ENCODE peak calls at places on chromosomes 13 and 19, in eight cellular contexts. H, W, J, D, P, R, E and F are unnamed samples.

GRCh38 chr13:79614519-79614918 is 133.6 kb downstream of the NDFIP2 start:
- DNase-seq in D (no peak), H (no peak), P (no peak), R (no peak), W (no peak), E (no peak), J (no peak), F (no peak)

GRCh38 chr13:31699650-31700049 is 39.7 kb upstream of the RXFP2 start:
- DNase-seq in W (peak), D (no peak), E (no peak), H (no peak), J (no peak), R (no peak), P (no peak), F (peak)

GRCh38 chr13:28850226-28850625 is 30.1 kb downstream of the MTUS2 start:
- DNase-seq in D (no peak), W (no peak), E (no peak), P (no peak), R (no peak), J (no peak), H (no peak), F (no peak)

GRCh38 chr19:19315444-19315843 is 4.9 kb downstream of the SUGP1 start:
- DNase-seq in E (no peak), W (no peak), P (no peak), H (no peak), D (no peak), J (no peak), R (no peak), F (no peak)

GRCh38 chr13:106573279-106573831 is 5.4 kb upstream of the ARGLU1 start:
- DNase-seq in P (peak), D (peak), W (no peak), J (peak), R (no peak), E (no peak), H (no peak), F (no peak)

GRCh38 chr13:73307481-73307880 is 248.7 kb downstream of the KLF5 start:
- DNase-seq in W (no peak), D (peak), E (no peak), H (no peak), P (peak), J (peak), R (no peak), F (no peak)

GRCh38 chr13:46983881-46984280 is 87.0 kb upstream of the HTR2A start:
- DNase-seq in E (no peak), R (peak), W (no peak), P (peak), H (no peak), J (no peak), D (no peak), F (no peak)

GRCh38 chr19:49342291-49342721 is 7.1 kb downstream of the CD37 start:
- DNase-seq in W (no peak), E (peak), H (no peak), R (peak), P (no peak), J (no peak), D (no peak), F (no peak)

GRCh38 chr19:13164370-13165090 is 14.3 kb downstream of the IER2 start:
- DNase-seq in W (peak), E (no peak), R (peak), J (no peak), D (peak), P (peak), H (peak), F (peak)

GRCh38 chr19:6211632-6212402 is 68.0 kb downstream of the MLLT1 start:
- DNase-seq in P (no peak), D (no peak), J (no peak), E (peak), R (no peak), W (no peak), H (no peak), F (no peak)

GRCh38 chr19:13861392-13861713 is 15.6 kb upstream of the NANOS3 start:
- DNase-seq in D (peak), H (no peak), E (no peak), W (no peak), P (no peak), R (no peak), J (no peak), F (no peak)

GRCh38 chr19:888615-889385 is 4.2 kb downstream of the MED16 start:
- DNase-seq in E (no peak), D (no peak), R (peak), J (no peak), P (no peak), W (no peak), H (no peak), F (no peak)

GRCh38 chr13:33052446-33052845 is 36.2 kb downstream of the KL start:
- DNase-seq in E (no peak), H (no peak), J (no peak), R (no peak), D (peak), W (no peak), P (peak), F (no peak)

GRCh38 chr13:80339578-80339840 is 1.4 kb downstream of the SPRY2 start:
- DNase-seq in D (no peak), R (no peak), P (no peak), E (no peak), W (peak), H (no peak), J (no peak), F (peak)

GRCh38 chr13:24159921-24160324 is 597 bp upstream of the SPATA13 start:
- DNase-seq in J (no peak), E (peak), P (no peak), H (no peak), W (no peak), R (no peak), D (no peak), F (no peak)
- H3K4me3 ChIP-seq in J (peak), E (peak), P (peak), H (peak), W (no peak), R (no peak), D (peak), F (peak)

GRCh38 chr13:113671066-113672001 is 4.3 kb downstream of the GRK1 start:
- DNase-seq in E (peak), R (no peak), P (no peak), J (no peak), H (no peak), W (no peak), D (no peak), F (no peak)
- H3K4me3 ChIP-seq in E (no peak), R (no peak), P (no peak), J (no peak), H (no peak), W (no peak), D (no peak), F (no peak)

DNA sequence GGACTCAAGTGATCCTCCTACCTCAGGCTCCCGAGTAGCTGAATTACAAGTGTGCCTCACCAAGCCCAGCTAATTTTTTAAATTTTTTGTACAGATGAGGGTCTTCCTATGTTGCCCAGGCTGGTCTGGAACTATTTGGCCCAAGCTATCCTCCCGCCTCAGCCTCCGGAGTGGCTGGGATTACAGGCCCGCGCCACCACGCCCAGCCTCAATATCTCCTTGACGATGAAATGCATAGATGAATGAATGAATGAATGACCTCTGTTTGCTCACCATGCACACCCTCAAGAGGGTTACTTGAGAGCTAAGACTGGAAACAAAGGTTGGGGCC is 14.9 kb upstream of the AP1M2 start:
- DNase-seq in H (no peak), P (no peak), W (no peak), E (no peak), R (no peak), D (no peak), J (no peak), F (no peak)
- H3K4me3 ChIP-seq in H (peak), P (no peak), W (no peak), E (peak), R (no peak), D (no peak), J (no peak), F (peak)

GRCh38 chr19:18202759-18203407 is 959 bp downstream of the RAB3A start:
- DNase-seq in E (peak), H (no peak), J (no peak), P (no peak), R (peak), W (no peak), D (no peak), F (peak)
- H3K4me3 ChIP-seq in E (peak), H (peak), J (peak), P (peak), R (peak), W (peak), D (peak), F (peak)

GRCh38 chr13:83536941-83537340 is 345.3 kb downstream of the SLITRK1 start:
- DNase-seq in W (no peak), H (no peak), E (no peak), D (no peak), P (no peak), J (no peak), R (no peak), F (no peak)

GRCh38 chr13:83536153-83536552 is 346.1 kb downstream of the SLITRK1 start:
- DNase-seq in J (no peak), R (no peak), E (no peak), D (no peak), H (no peak), W (no peak), P (no peak), F (no peak)

GRCh38 chr13:83532809-83533208 is 349.5 kb downstream of the SLITRK1 start:
- DNase-seq in R (no peak), H (no peak), E (no peak), P (no peak), J (no peak), D (no peak), W (no peak), F (no peak)

GRCh38 chr13:83538636-83539035 is 343.6 kb downstream of the SLITRK1 start:
- DNase-seq in W (no peak), H (no peak), D (no peak), J (no peak), E (no peak), P (no peak), R (no peak), F (no peak)
- H3K4me3 ChIP-seq in W (no peak), H (no peak), D (no peak), J (no peak), E (no peak), P (no peak), R (no peak), F (no peak)

GRCh38 chr13:51644649-51645048 is 60.4 kb downstream of the WDFY2 start:
- DNase-seq in P (peak), J (no peak), R (no peak), D (peak), W (no peak), H (no peak), E (no peak), F (no peak)

GRCh38 chr13:51645154-51645650 is 60.9 kb downstream of the WDFY2 start:
- DNase-seq in J (peak), P (peak), W (no peak), R (peak), H (peak), D (peak), E (no peak), F (no peak)

GRCh38 chr13:51643882-51644281 is 59.6 kb downstream of the WDFY2 start:
- DNase-seq in H (no peak), P (peak), R (no peak), W (no peak), E (no peak), D (peak), J (peak), F (no peak)

GRCh38 chr13:51646041-51646670 is 61.9 kb downstream of the WDFY2 start:
- DNase-seq in W (no peak), H (peak), R (no peak), E (no peak), D (no peak), J (no peak), P (no peak), F (no peak)

GRCh38 chr13:51647067-51647466 is 62.8 kb downstream of the WDFY2 start:
- DNase-seq in W (no peak), E (no peak), J (no peak), R (peak), H (no peak), D (no peak), P (no peak), F (no peak)
- H3K4me3 ChIP-seq in W (no peak), E (no peak), J (no peak), R (no peak), H (no peak), D (no peak), P (no peak), F (no peak)

DNA sequence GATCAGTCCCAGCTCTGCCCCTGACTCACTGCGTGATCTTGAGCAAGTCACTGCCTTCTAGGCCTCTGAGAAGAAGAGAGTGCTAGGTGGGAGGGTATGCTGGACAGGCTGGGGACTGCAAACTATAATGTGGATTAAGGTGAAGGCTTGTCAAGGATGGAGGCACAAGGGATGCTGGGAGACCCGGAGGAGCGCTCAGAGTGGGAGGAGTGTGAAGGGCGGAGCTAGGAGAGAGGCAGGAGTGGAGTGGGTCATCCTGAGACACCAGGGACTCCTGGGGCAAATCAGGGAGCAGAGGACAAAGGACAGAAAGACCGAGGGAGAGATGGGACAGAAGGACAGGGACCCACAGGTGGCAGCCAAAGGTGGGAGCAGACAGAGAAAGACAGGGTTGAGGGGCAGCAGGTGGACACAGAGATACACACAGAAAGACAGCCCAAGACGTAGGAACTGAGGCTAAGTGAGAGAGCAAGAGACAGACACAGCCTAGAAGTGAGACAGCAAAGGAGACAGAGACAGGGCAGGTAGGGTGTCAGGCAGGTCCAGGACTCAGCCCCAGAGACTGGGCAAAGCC is 2.6 kb downstream of the GRIK5 start:
- DNase-seq in W (no peak), H (no peak), D (no peak), E (no peak), P (no peak), J (no peak), R (no peak), F (no peak)
- H3K4me3 ChIP-seq in W (peak), H (no peak), D (no peak), E (no peak), P (no peak), J (no peak), R (no peak), F (no peak)

DNA sequence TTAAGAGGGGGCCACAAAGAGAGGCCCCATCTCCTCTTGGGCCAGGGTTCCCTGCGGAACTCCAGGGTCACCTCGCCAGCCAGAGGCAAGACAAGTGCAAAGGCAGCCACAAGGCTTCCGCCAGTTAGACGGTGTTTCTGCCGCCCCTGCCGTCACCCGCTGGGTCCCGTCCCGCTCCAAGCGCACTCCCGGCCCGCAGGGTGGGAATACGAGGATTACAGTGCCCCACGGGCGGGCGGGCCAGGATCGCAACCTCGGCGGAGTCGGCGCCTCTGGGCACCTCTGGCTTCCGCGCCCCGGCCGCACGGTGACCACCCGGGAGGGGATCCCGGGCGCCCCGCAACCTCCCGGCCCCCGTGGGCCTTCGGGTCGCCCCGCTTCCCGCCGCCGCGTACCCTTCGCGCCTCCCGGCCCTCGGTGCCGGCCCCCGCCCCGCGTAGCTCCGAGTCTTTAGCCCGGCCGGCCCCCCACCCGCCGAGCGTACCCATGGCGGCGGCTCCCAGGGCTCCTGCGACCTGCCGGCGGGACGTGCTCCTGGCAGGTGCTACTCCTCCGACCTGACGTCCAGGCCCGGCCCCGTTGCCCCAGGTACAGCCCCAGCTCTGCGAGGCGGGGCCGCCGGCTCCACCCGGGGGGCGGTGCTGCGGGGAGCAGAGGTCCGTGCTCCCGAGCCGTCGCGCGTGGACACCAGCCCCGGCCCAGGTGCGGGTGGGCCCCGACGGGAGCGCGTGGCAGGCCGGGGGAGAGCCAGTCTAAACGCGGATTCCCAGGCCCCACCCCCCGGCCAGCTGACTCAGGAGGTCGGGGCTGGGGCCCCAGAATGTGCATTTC is at the start of gene SLC15A1:
- DNase-seq in R (no peak), H (no peak), P (no peak), E (peak), W (no peak), J (no peak), D (no peak), F (no peak)
- H3K4me3 ChIP-seq in R (no peak), H (no peak), P (no peak), E (peak), W (peak), J (peak), D (peak), F (no peak)